ENCODE peak calls at places on chromosomes 3 and 15, in ten cellular contexts. One of them, this sample, is unnamed.

GRCh38 chr3:42711491-42712343 is 9.1 kb upstream of the HHATL start:
- DNase-seq in HL-60: no peak
- DNase-seq in AG04449: no peak
- DNase-seq in esophagus muscularis mucosa: no peak
- DNase-seq in GM23338: peak; percentile 30
- DNase-seq in GM06990: no peak
- DNase-seq in fibroblast of mammary gland: peak; percentile 5
- DNase-seq in spleen: peak; percentile 43
- DNase-seq in BJ: no peak
- DNase-seq in cardiac fibroblast: no peak
- DNase-seq in this sample: peak; percentile 8

GRCh38 chr3:169430687-169431404 is 232.7 kb downstream of the MECOM start:
- DNase-seq in cardiac fibroblast: peak; percentile 61
- DNase-seq in AG04449: no peak
- DNase-seq in GM06990: no peak
- DNase-seq in BJ: peak; percentile 22
- DNase-seq in spleen: no peak
- DNase-seq in HL-60: no peak
- DNase-seq in fibroblast of mammary gland: no peak
- DNase-seq in esophagus muscularis mucosa: no peak
- DNase-seq in GM23338: no peak
- DNase-seq in this sample: peak; percentile 31

GRCh38 chr15:95446854-95447253 is 883.6 kb upstream of the NR2F2 start:
- DNase-seq in AG04449: no peak
- DNase-seq in HL-60: peak; percentile 90
- DNase-seq in cardiac fibroblast: no peak
- DNase-seq in BJ: no peak
- DNase-seq in GM06990: peak; percentile 21
- DNase-seq in GM23338: no peak
- DNase-seq in esophagus muscularis mucosa: no peak
- DNase-seq in fibroblast of mammary gland: no peak
- DNase-seq in spleen: no peak
- DNase-seq in this sample: no peak

GRCh38 chr15:88652456-88653199 is 13.8 kb downstream of the ISG20 start:
- DNase-seq in GM23338: no peak
- DNase-seq in fibroblast of mammary gland: no peak
- DNase-seq in GM06990: no peak
- DNase-seq in BJ: no peak
- DNase-seq in cardiac fibroblast: no peak
- DNase-seq in AG04449: no peak
- DNase-seq in HL-60: no peak
- DNase-seq in esophagus muscularis mucosa: peak; percentile 21
- DNase-seq in spleen: peak; percentile 71
- DNase-seq in this sample: no peak

GRCh38 chr15:70101459-70102113 is 3.9 kb upstream of the TLE3 start:
- DNase-seq in BJ: no peak
- DNase-seq in esophagus muscularis mucosa: no peak
- DNase-seq in HL-60: peak; percentile 57
- DNase-seq in GM23338: peak; percentile 96
- DNase-seq in GM06990: no peak
- DNase-seq in AG04449: no peak
- DNase-seq in cardiac fibroblast: peak; percentile 89
- DNase-seq in fibroblast of mammary gland: peak; percentile 96
- DNase-seq in spleen: no peak
- DNase-seq in this sample: peak; percentile 99

GRCh38 chr3:160081958-160082533 is 93.4 kb downstream of the IL12A start:
- DNase-seq in HL-60: no peak
- DNase-seq in GM06990: no peak
- DNase-seq in BJ: no peak
- DNase-seq in GM23338: no peak
- DNase-seq in cardiac fibroblast: no peak
- DNase-seq in fibroblast of mammary gland: no peak
- DNase-seq in AG04449: no peak
- DNase-seq in esophagus muscularis mucosa: no peak
- DNase-seq in spleen: no peak
- DNase-seq in this sample: no peak

GRCh38 chr3:123310741-123311140 is 109.0 kb downstream of the SEC22A start:
- DNase-seq in BJ: no peak
- DNase-seq in fibroblast of mammary gland: peak; percentile 6
- DNase-seq in esophagus muscularis mucosa: no peak
- DNase-seq in GM23338: no peak
- DNase-seq in GM06990: no peak
- DNase-seq in spleen: no peak
- DNase-seq in AG04449: no peak
- DNase-seq in HL-60: no peak
- DNase-seq in cardiac fibroblast: no peak
- DNase-seq in this sample: no peak

GRCh38 chr15:74167891-74168331 is 5.6 kb upstream of the ISLR start:
- DNase-seq in esophagus muscularis mucosa: no peak
- DNase-seq in spleen: no peak
- DNase-seq in cardiac fibroblast: no peak
- DNase-seq in GM06990: no peak
- DNase-seq in AG04449: no peak
- DNase-seq in GM23338: no peak
- DNase-seq in BJ: no peak
- DNase-seq in HL-60: no peak
- DNase-seq in fibroblast of mammary gland: no peak
- DNase-seq in this sample: no peak

GRCh38 chr3:100630664-100631063 is 21.3 kb downstream of the ADGRG7 start:
- DNase-seq in fibroblast of mammary gland: peak; percentile 4
- DNase-seq in AG04449: no peak
- DNase-seq in GM23338: peak; percentile 45
- DNase-seq in BJ: no peak
- DNase-seq in cardiac fibroblast: no peak
- DNase-seq in spleen: no peak
- DNase-seq in esophagus muscularis mucosa: no peak
- DNase-seq in HL-60: no peak
- DNase-seq in GM06990: no peak
- DNase-seq in this sample: no peak

GRCh38 chr15:33188654-33189257 is 5.8 kb downstream of the FMN1 start:
- DNase-seq in BJ: no peak
- DNase-seq in GM23338: no peak
- DNase-seq in AG04449: no peak
- DNase-seq in fibroblast of mammary gland: no peak
- DNase-seq in spleen: no peak
- DNase-seq in cardiac fibroblast: no peak
- DNase-seq in GM06990: peak; percentile 41
- DNase-seq in esophagus muscularis mucosa: no peak
- DNase-seq in HL-60: no peak
- DNase-seq in this sample: no peak

GRCh38 chr15:33190539-33190938 is 4.0 kb downstream of the FMN1 start:
- DNase-seq in cardiac fibroblast: no peak
- DNase-seq in fibroblast of mammary gland: no peak
- DNase-seq in BJ: no peak
- DNase-seq in spleen: no peak
- DNase-seq in HL-60: no peak
- DNase-seq in AG04449: no peak
- DNase-seq in GM06990: no peak
- DNase-seq in GM23338: no peak
- DNase-seq in esophagus muscularis mucosa: no peak
- DNase-seq in this sample: no peak

GRCh38 chr15:33194704-33195261 is at the start of gene FMN1:
- DNase-seq in BJ: peak; percentile 53
- DNase-seq in GM23338: peak; percentile 98
- DNase-seq in AG04449: peak; percentile 37
- DNase-seq in GM06990: peak; percentile 92
- DNase-seq in fibroblast of mammary gland: peak; percentile 86
- DNase-seq in esophagus muscularis mucosa: peak; percentile 97
- DNase-seq in cardiac fibroblast: peak; percentile 91
- DNase-seq in spleen: peak; percentile 96
- DNase-seq in HL-60: no peak
- DNase-seq in this sample: peak; percentile 97

GRCh38 chr15:33194237-33194636 is 277 bp downstream of the FMN1 start:
- DNase-seq in BJ: no peak
- DNase-seq in fibroblast of mammary gland: peak; percentile 11
- DNase-seq in cardiac fibroblast: no peak
- DNase-seq in GM06990: no peak
- DNase-seq in spleen: peak; percentile 74
- DNase-seq in AG04449: no peak
- DNase-seq in HL-60: no peak
- DNase-seq in GM23338: peak; percentile 35
- DNase-seq in esophagus muscularis mucosa: no peak
- DNase-seq in this sample: no peak

DNA sequence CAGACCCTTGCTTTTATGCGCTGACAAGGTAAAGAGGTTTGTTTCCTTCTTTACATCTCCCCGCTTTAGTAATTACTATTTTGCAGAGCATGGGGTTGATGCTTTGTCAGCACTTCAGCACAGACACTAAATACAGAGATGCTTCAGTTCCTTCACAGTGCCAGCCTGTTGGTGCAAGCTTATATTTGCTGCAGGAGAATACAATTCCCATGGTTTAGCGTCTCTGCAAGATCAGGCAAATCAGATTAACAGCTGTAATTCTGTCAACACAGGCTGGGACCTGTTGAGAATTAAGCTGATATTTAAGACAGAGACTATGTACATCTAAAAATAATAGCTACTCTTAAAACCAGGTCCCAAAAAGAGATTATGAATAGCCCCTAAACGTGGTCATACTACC is 2.9 kb downstream of the FMN1 start:
- DNase-seq in GM23338: no peak
- DNase-seq in GM06990: no peak
- DNase-seq in cardiac fibroblast: no peak
- DNase-seq in fibroblast of mammary gland: no peak
- DNase-seq in HL-60: no peak
- DNase-seq in BJ: no peak
- DNase-seq in AG04449: no peak
- DNase-seq in spleen: no peak
- DNase-seq in esophagus muscularis mucosa: no peak
- DNase-seq in this sample: no peak
- H3K4me3 ChIP-seq in GM23338: no peak overlapping the region
- H3K4me3 ChIP-seq in GM06990: no peak overlapping the region
- H3K4me3 ChIP-seq in cardiac fibroblast: no peak overlapping the region
- H3K4me3 ChIP-seq in fibroblast of mammary gland: no peak overlapping the region
- H3K4me3 ChIP-seq in HL-60: no peak overlapping the region
- H3K4me3 ChIP-seq in BJ: no peak overlapping the region
- H3K4me3 ChIP-seq in AG04449: no peak overlapping the region
- H3K4me3 ChIP-seq in spleen: no peak overlapping the region
- H3K4me3 ChIP-seq in esophagus muscularis mucosa: no peak overlapping the region
- H3K4me3 ChIP-seq in this sample: no peak overlapping the region

GRCh38 chr3:151576524-151576923 is 115.7 kb upstream of the IGSF10 start:
- DNase-seq in fibroblast of mammary gland: no peak
- DNase-seq in AG04449: no peak
- DNase-seq in cardiac fibroblast: no peak
- DNase-seq in esophagus muscularis mucosa: no peak
- DNase-seq in GM06990: no peak
- DNase-seq in HL-60: no peak
- DNase-seq in GM23338: no peak
- DNase-seq in BJ: no peak
- DNase-seq in spleen: no peak
- DNase-seq in this sample: no peak

GRCh38 chr3:151580592-151580991 is 119.7 kb upstream of the IGSF10 start:
- DNase-seq in fibroblast of mammary gland: peak; percentile 89
- DNase-seq in GM06990: no peak
- DNase-seq in BJ: peak; percentile 62
- DNase-seq in HL-60: no peak
- DNase-seq in GM23338: no peak
- DNase-seq in spleen: no peak
- DNase-seq in esophagus muscularis mucosa: no peak
- DNase-seq in AG04449: peak; percentile 31
- DNase-seq in cardiac fibroblast: peak; percentile 88
- DNase-seq in this sample: peak; percentile 93

GRCh38 chr3:151581046-151581445 is 120.2 kb upstream of the IGSF10 start:
- DNase-seq in cardiac fibroblast: no peak
- DNase-seq in GM06990: no peak
- DNase-seq in spleen: no peak
- DNase-seq in BJ: no peak
- DNase-seq in AG04449: no peak
- DNase-seq in HL-60: no peak
- DNase-seq in fibroblast of mammary gland: peak; percentile 46
- DNase-seq in esophagus muscularis mucosa: no peak
- DNase-seq in GM23338: no peak
- DNase-seq in this sample: peak; percentile 62

GRCh38 chr3:151579571-151580270 is 118.9 kb upstream of the IGSF10 start:
- DNase-seq in fibroblast of mammary gland: peak; percentile 69
- DNase-seq in spleen: no peak
- DNase-seq in BJ: no peak
- DNase-seq in HL-60: peak; percentile 45
- DNase-seq in GM23338: no peak
- DNase-seq in esophagus muscularis mucosa: no peak
- DNase-seq in cardiac fibroblast: peak; percentile 61
- DNase-seq in AG04449: no peak
- DNase-seq in GM06990: no peak
- DNase-seq in this sample: peak; percentile 75

GRCh38 chr3:151578495-151578894 is 117.6 kb upstream of the IGSF10 start:
- DNase-seq in AG04449: no peak
- DNase-seq in HL-60: no peak
- DNase-seq in spleen: no peak
- DNase-seq in cardiac fibroblast: no peak
- DNase-seq in GM23338: peak; percentile 43
- DNase-seq in esophagus muscularis mucosa: no peak
- DNase-seq in fibroblast of mammary gland: no peak
- DNase-seq in GM06990: no peak
- DNase-seq in BJ: no peak
- DNase-seq in this sample: no peak
- TF ChIP-seq CTCF in AG04449: no peak
- TF ChIP-seq CTCF in HL-60: no peak
- TF ChIP-seq CTCF in spleen: no peak
- TF ChIP-seq CTCF in cardiac fibroblast: no peak
- TF ChIP-seq CTCF in GM23338: peak; percentile 31
- TF ChIP-seq CTCF in esophagus muscularis mucosa: no peak
- TF ChIP-seq CTCF in fibroblast of mammary gland: no peak
- TF ChIP-seq CTCF in GM06990: no peak
- TF ChIP-seq CTCF in BJ: no peak
- TF ChIP-seq CTCF in this sample: no peak

GRCh38 chr15:36331531-36332275 is 247.7 kb upstream of the CDIN1 start:
- DNase-seq in GM23338: no peak
- DNase-seq in HL-60: no peak
- DNase-seq in esophagus muscularis mucosa: no peak
- DNase-seq in cardiac fibroblast: peak; percentile 39
- DNase-seq in GM06990: no peak
- DNase-seq in fibroblast of mammary gland: peak; percentile 24
- DNase-seq in spleen: no peak
- DNase-seq in AG04449: no peak
- DNase-seq in BJ: peak; percentile 16
- DNase-seq in this sample: peak; percentile 21
- H3K4me3 ChIP-seq in GM23338: no peak overlapping the region
- H3K4me3 ChIP-seq in HL-60: no peak overlapping the region
- H3K4me3 ChIP-seq in esophagus muscularis mucosa: no peak overlapping the region
- H3K4me3 ChIP-seq in cardiac fibroblast: no peak overlapping the region
- H3K4me3 ChIP-seq in GM06990: no peak overlapping the region
- H3K4me3 ChIP-seq in fibroblast of mammary gland: no peak overlapping the region
- H3K4me3 ChIP-seq in spleen: no peak overlapping the region
- H3K4me3 ChIP-seq in AG04449: no peak overlapping the region
- H3K4me3 ChIP-seq in BJ: no peak overlapping the region
- H3K4me3 ChIP-seq in this sample: no peak overlapping the region

GRCh38 chr3:158405507-158405906 is 165.5 kb upstream of the MLF1 start:
- DNase-seq in fibroblast of mammary gland: no peak
- DNase-seq in cardiac fibroblast: no peak
- DNase-seq in spleen: no peak
- DNase-seq in esophagus muscularis mucosa: no peak
- DNase-seq in BJ: no peak
- DNase-seq in GM06990: no peak
- DNase-seq in AG04449: no peak
- DNase-seq in GM23338: peak; percentile 5
- DNase-seq in HL-60: no peak
- DNase-seq in this sample: no peak
- TF ChIP-seq CTCF in fibroblast of mammary gland: no peak
- TF ChIP-seq CTCF in cardiac fibroblast: no peak
- TF ChIP-seq CTCF in spleen: no peak
- TF ChIP-seq CTCF in esophagus muscularis mucosa: no peak
- TF ChIP-seq CTCF in BJ: no peak
- TF ChIP-seq CTCF in GM06990: no peak
- TF ChIP-seq CTCF in AG04449: no peak
- TF ChIP-seq CTCF in GM23338: no peak
- TF ChIP-seq CTCF in HL-60: no peak
- TF ChIP-seq CTCF in this sample: no peak

GRCh38 chr3:24451461-24452099 is 43.1 kb downstream of the THRB start:
- DNase-seq in spleen: no peak
- DNase-seq in GM06990: no peak
- DNase-seq in GM23338: no peak
- DNase-seq in fibroblast of mammary gland: peak; percentile 16
- DNase-seq in esophagus muscularis mucosa: no peak
- DNase-seq in AG04449: no peak
- DNase-seq in HL-60: no peak
- DNase-seq in BJ: no peak
- DNase-seq in cardiac fibroblast: no peak
- DNase-seq in this sample: peak; percentile 5
- H3K4me3 ChIP-seq in spleen: no peak overlapping the region
- H3K4me3 ChIP-seq in GM06990: no peak overlapping the region
- H3K4me3 ChIP-seq in GM23338: no peak overlapping the region
- H3K4me3 ChIP-seq in fibroblast of mammary gland: no peak overlapping the region
- H3K4me3 ChIP-seq in esophagus muscularis mucosa: no peak overlapping the region
- H3K4me3 ChIP-seq in AG04449: no peak overlapping the region
- H3K4me3 ChIP-seq in HL-60: no peak overlapping the region
- H3K4me3 ChIP-seq in BJ: no peak overlapping the region
- H3K4me3 ChIP-seq in cardiac fibroblast: no peak overlapping the region
- H3K4me3 ChIP-seq in this sample: no peak overlapping the region